ENCODE peak calls at places on chromosomes 3 and 15, in five cellular contexts. One of them, this sample, is unnamed.
A peak's percentile ranks its signal among the peaks of the same experiment; 100 is the strongest.

GRCh38 chr3:133469140-133469731 is 69.4 kb downstream of the BFSP2 start:
- DNase-seq in ovary: no peak
- DNase-seq in omental fat pad: no peak
- DNase-seq in GOT3: peak; percentile 23
- DNase-seq in fibroblast of the conjunctiva: no peak
- DNase-seq in this sample: no peak

GRCh38 chr15:82108489-82109078 is 62.8 kb upstream of the MEX3B start:
- DNase-seq in GOT3: no peak
- DNase-seq in ovary: peak; percentile 44
- DNase-seq in fibroblast of the conjunctiva: no peak
- DNase-seq in omental fat pad: no peak
- DNase-seq in this sample: no peak

GRCh38 chr3:97820780-97821179 is 1.0 kb upstream of the CRYBG3 start:
- DNase-seq in omental fat pad: no peak
- DNase-seq in ovary: no peak
- DNase-seq in fibroblast of the conjunctiva: no peak
- DNase-seq in GOT3: no peak
- DNase-seq in this sample: no peak

GRCh38 chr3:115401891-115402501 is 221.3 kb upstream of the GAP43 start:
- DNase-seq in fibroblast of the conjunctiva: no peak
- DNase-seq in omental fat pad: no peak
- DNase-seq in GOT3: no peak
- DNase-seq in ovary: no peak
- DNase-seq in this sample: no peak

GRCh38 chr3:100339786-100340185 is 5.2 kb downstream of the NIT2 start:
- DNase-seq in ovary: no peak
- DNase-seq in fibroblast of the conjunctiva: no peak
- DNase-seq in omental fat pad: no peak
- DNase-seq in GOT3: no peak
- DNase-seq in this sample: no peak

GRCh38 chr15:62976301-62976842 is 66.2 kb upstream of the TPM1 start:
- DNase-seq in omental fat pad: no peak
- DNase-seq in fibroblast of the conjunctiva: no peak
- DNase-seq in ovary: no peak
- DNase-seq in GOT3: no peak
- DNase-seq in this sample: no peak

GRCh38 chr3:69165744-69166143 is 43.3 kb upstream of the LMOD3 start:
- DNase-seq in GOT3: no peak
- DNase-seq in omental fat pad: no peak
- DNase-seq in ovary: no peak
- DNase-seq in fibroblast of the conjunctiva: no peak
- DNase-seq in this sample: no peak

GRCh38 chr3:32401541-32402052 is 9.9 kb downstream of the CMTM7 start:
- DNase-seq in omental fat pad: no peak
- DNase-seq in GOT3: peak; percentile 20
- DNase-seq in ovary: peak; percentile 84
- DNase-seq in fibroblast of the conjunctiva: no peak
- DNase-seq in this sample: no peak

GRCh38 chr15:84810073-84810840 is 6.9 kb upstream of the ALPK3 start:
- DNase-seq in omental fat pad: no peak
- DNase-seq in ovary: no peak
- DNase-seq in GOT3: no peak
- DNase-seq in fibroblast of the conjunctiva: no peak
- DNase-seq in this sample: no peak

GRCh38 chr3:195440379-195440778 is 2.4 kb downstream of the ACAP2 start:
- DNase-seq in omental fat pad: no peak
- DNase-seq in fibroblast of the conjunctiva: no peak
- DNase-seq in GOT3: no peak
- DNase-seq in ovary: no peak
- DNase-seq in this sample: no peak

GRCh38 chr3:120497318-120497717 is 46.5 kb upstream of the FSTL1 start:
- DNase-seq in omental fat pad: no peak
- DNase-seq in GOT3: no peak
- DNase-seq in fibroblast of the conjunctiva: peak; percentile 93
- DNase-seq in ovary: no peak
- DNase-seq in this sample: no peak

GRCh38 chr3:127865941-127866340 is 43.6 kb upstream of the MGLL start:
- DNase-seq in ovary: no peak
- DNase-seq in omental fat pad: no peak
- DNase-seq in GOT3: no peak
- DNase-seq in fibroblast of the conjunctiva: no peak
- DNase-seq in this sample: no peak

GRCh38 chr3:155949464-155950217 is 79.2 kb downstream of the GMPS start:
- DNase-seq in fibroblast of the conjunctiva: no peak
- DNase-seq in omental fat pad: no peak
- DNase-seq in GOT3: no peak
- DNase-seq in ovary: no peak
- DNase-seq in this sample: no peak

GRCh38 chr15:33152502-33153109 is 41.9 kb downstream of the FMN1 start:
- DNase-seq in GOT3: no peak
- DNase-seq in omental fat pad: no peak
- DNase-seq in ovary: no peak
- DNase-seq in fibroblast of the conjunctiva: peak; percentile 9
- DNase-seq in this sample: no peak

GRCh38 chr3:180433172-180433571 is 168.8 kb upstream of the TTC14 start:
- DNase-seq in ovary: no peak
- DNase-seq in fibroblast of the conjunctiva: no peak
- DNase-seq in GOT3: no peak
- DNase-seq in omental fat pad: no peak
- DNase-seq in this sample: no peak

GRCh38 chr3:148873270-148873927 is 8.3 kb downstream of the CPA3 start:
- DNase-seq in fibroblast of the conjunctiva: no peak
- DNase-seq in GOT3: no peak
- DNase-seq in ovary: no peak
- DNase-seq in omental fat pad: no peak
- DNase-seq in this sample: no peak

GRCh38 chr15:35986072-35986666 is 440.2 kb upstream of the DPH6 start:
- DNase-seq in omental fat pad: no peak
- DNase-seq in GOT3: no peak
- DNase-seq in fibroblast of the conjunctiva: peak; percentile 3
- DNase-seq in ovary: peak; percentile 32
- DNase-seq in this sample: no peak

GRCh38 chr15:68612979-68613740 is 34.4 kb downstream of the CORO2B start:
- DNase-seq in omental fat pad: no peak
- DNase-seq in ovary: no peak
- DNase-seq in fibroblast of the conjunctiva: no peak
- DNase-seq in GOT3: no peak
- DNase-seq in this sample: no peak

GRCh38 chr3:32076566-32076965 is 29.9 kb upstream of the GPD1L start:
- DNase-seq in ovary: no peak
- DNase-seq in GOT3: no peak
- DNase-seq in fibroblast of the conjunctiva: peak; percentile 5
- DNase-seq in omental fat pad: no peak
- DNase-seq in this sample: no peak

GRCh38 chr15:51912528-51912927 is 59.0 kb downstream of the LEO1 start:
- DNase-seq in fibroblast of the conjunctiva: no peak
- DNase-seq in omental fat pad: no peak
- DNase-seq in ovary: no peak
- DNase-seq in GOT3: no peak
- DNase-seq in this sample: no peak

This sample was measured in thoracic aorta.